ENCODE peak calls at places on chromosomes 3 and 15, in ten cellular contexts. Z is epithelial cell of esophagus, J is tibial nerve, M is PC-3, S is pancreas, F is IMR-90, W is HCT116, P is brain microvascular endothelial cell, D is foreskin fibroblast, O is A549. K is an unnamed sample.

GRCh38 chr3:36643192-36643591 is 121.2 kb downstream of the DCLK3 start:
- DNase-seq in Z (no peak), J (no peak), M (no peak), S (no peak), F (no peak), W (no peak), P (no peak), D (no peak), O (no peak), K (no peak)

GRCh38 chr15:44735482-44736260 is 657 bp upstream of the TRIM69 start:
- DNase-seq in Z (no peak), J (peak), M (no peak), S (no peak), F (peak), W (no peak), P (no peak), D (peak), O (no peak), K (peak)

GRCh38 chr3:128999104-128999503 is 2.0 kb upstream of the EFCC1 start:
- DNase-seq in Z (no peak), J (no peak), M (no peak), S (no peak), F (no peak), W (no peak), P (no peak), D (no peak), O (no peak), K (no peak)

GRCh38 chr3:14258906-14259904 is 80.6 kb downstream of the LSM3 start:
- DNase-seq in Z (no peak), J (no peak), M (no peak), S (no peak), F (no peak), W (no peak), P (no peak), D (no peak), O (no peak), K (no peak)

GRCh38 chr3:187913617-187914033 is 168.4 kb upstream of the BCL6 start:
- DNase-seq in Z (peak), J (no peak), M (peak), S (no peak), F (peak), W (no peak), P (peak), D (peak), O (peak), K (peak)

GRCh38 chr15:43775411-43775965 is 1.3 kb downstream of the ELL3 start:
- DNase-seq in Z (peak), J (no peak), M (peak), S (peak), F (peak), W (peak), P (peak), D (peak), O (peak), K (peak)

GRCh38 chr15:71747128-71748083 is 62.9 kb upstream of the NR2E3 start:
- DNase-seq in Z (peak), J (no peak), M (peak), S (no peak), F (peak), W (peak), P (peak), D (peak), O (peak), K (peak)

GRCh38 chr15:52303093-52303772 is 7.6 kb upstream of the MYO5C start:
- DNase-seq in Z (no peak), J (no peak), M (no peak), S (no peak), F (no peak), W (no peak), P (no peak), D (no peak), O (no peak), K (no peak)

GRCh38 chr3:97235179-97235578 is 420.8 kb downstream of the EPHA6 start:
- DNase-seq in Z (peak), J (no peak), M (no peak), S (no peak), F (no peak), W (no peak), P (no peak), D (no peak), O (no peak), K (no peak)

DNA sequence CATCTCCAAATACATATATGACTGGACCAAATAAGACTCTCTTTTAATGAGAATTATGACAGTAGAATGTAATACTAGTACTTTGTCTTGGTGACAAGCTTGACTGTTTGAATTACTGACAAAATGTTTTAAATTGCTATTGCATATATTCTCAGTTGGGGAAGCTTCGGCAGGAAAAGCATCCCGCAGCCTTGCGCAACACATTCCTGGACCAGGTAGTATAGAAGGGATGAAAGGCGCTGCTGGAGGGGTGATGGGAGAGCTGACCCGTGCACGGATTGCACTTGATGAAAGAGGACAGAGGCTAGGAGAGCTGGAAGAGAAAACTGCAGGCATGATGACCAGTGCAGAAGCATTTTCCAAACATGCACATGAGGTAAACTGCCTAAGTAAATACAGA is 127.6 kb downstream of the POLQ start:
- DNase-seq in Z (no peak), J (no peak), M (no peak), S (no peak), F (no peak), W (no peak), P (no peak), D (no peak), O (no peak), K (no peak)
- TF ChIP-seq CTCF in Z (no peak), J (no peak), M (no peak), S (no peak), F (no peak), W (no peak), P (no peak), D (no peak), O (no peak), K (no peak)

GRCh38 chr3:139326131-139326530 is 17.7 kb upstream of the MRPS22 start:
- DNase-seq in Z (no peak), J (no peak), M (no peak), S (no peak), F (no peak), W (no peak), P (no peak), D (no peak), O (no peak), K (no peak)

GRCh38 chr3:139325551-139325950 is 18.3 kb upstream of the MRPS22 start:
- DNase-seq in Z (no peak), J (no peak), M (no peak), S (peak), F (no peak), W (no peak), P (no peak), D (no peak), O (no peak), K (no peak)

GRCh38 chr3:139323146-139323545 is 20.7 kb upstream of the MRPS22 start:
- DNase-seq in Z (no peak), J (no peak), M (no peak), S (no peak), F (no peak), W (no peak), P (no peak), D (no peak), O (no peak), K (no peak)

GRCh38 chr3:139322346-139322745 is 21.5 kb upstream of the MRPS22 start:
- DNase-seq in Z (no peak), J (no peak), M (no peak), S (no peak), F (no peak), W (no peak), P (no peak), D (no peak), O (no peak), K (no peak)

DNA sequence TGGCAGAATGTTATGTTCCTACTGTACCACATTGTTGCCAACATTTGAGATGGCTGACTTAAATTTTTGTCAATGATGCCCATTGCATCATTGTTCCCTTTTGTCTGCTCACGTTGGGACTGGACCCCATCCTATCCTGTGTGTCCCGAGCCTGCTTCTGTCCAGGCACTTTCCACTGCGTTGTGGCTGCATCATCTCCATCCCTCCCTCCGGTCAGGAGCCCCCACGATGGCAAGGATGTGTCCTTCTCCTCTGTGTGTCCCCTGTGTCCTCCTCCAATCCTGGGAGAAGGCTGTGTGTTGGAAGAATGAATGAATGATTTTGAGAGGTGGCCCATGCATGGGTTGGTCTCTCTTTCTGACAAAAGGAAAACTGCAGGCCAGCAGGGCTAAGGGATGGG is 19.4 kb upstream of the MRPS22 start:
- DNase-seq in Z (no peak), J (no peak), M (no peak), S (no peak), F (no peak), W (no peak), P (no peak), D (no peak), O (no peak), K (no peak)
- H3K4me3 ChIP-seq in Z (no peak), J (no peak), M (no peak), S (no peak), F (no peak), W (no peak), P (no peak), D (no peak), O (no peak), K (no peak)

DNA sequence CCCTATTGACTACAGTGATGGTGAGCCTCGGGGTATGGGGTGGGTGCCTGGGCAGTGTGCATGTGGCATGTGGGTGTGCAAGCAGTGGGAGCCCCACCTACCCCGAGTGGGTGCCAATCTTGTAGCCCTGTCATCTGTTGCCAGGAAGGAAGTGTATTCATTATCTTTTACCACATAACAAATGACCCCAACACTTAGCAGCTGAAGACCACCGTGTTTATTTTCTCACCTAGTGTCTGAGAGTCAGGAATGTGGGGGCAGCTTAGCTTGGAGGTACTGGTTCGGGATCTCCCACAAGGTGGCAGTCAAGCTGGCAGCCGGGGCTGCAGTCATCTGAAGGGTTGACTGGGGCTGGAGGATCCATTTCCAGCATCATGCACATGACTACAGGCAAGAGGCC is 21.7 kb downstream of the XYLB start:
- DNase-seq in Z (no peak), J (no peak), M (peak), S (no peak), F (no peak), W (no peak), P (no peak), D (no peak), O (no peak), K (no peak)
- TF ChIP-seq CTCF in Z (no peak), J (no peak), M (peak), S (no peak), F (no peak), W (no peak), P (peak), D (no peak), O (peak), K (peak)

GRCh38 chr15:26971303-26972018 is 480 bp downstream of the GABRG3 start:
- DNase-seq in Z (no peak), J (no peak), M (no peak), S (no peak), F (no peak), W (no peak), P (no peak), D (no peak), O (no peak), K (no peak)
- H3K4me3 ChIP-seq in Z (no peak), J (peak), M (peak), S (no peak), F (no peak), W (no peak), P (peak), D (no peak), O (peak), K (no peak)

DNA sequence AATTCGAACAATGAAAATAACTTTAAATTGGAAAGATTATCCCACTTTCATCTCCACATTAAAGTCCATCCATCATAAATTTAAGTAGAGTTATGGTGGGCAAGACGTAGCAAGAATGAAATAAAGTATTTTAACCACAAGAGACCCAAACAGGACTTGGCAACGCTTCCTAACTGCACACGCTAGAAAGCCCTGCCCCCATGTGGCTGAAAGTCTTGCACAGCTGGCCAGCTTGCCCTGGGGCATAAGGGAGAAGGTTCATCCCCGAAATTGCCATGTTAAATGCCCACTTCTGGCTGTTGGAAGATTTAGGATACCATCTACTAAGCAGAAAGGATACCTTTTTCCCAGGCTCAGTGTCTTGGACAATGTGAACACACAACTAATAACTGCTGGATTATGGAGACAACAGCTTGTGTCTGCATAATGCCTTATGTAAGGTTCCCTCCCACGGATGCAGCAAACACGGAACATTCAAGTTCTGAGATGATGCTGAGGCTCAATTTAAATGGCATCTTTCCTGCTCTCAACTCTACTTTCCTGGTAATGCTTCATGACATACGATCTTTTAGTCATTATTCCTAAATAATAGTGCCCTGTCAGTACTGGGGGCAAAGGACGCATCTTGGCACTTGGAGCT is 116.6 kb upstream of the TJP1 start:
- DNase-seq in Z (peak), J (no peak), M (peak), S (no peak), F (peak), W (no peak), P (no peak), D (peak), O (no peak), K (no peak)
- TF ChIP-seq CTCF in Z (peak), J (peak), M (peak), S (no peak), F (peak), W (no peak), P (peak), D (no peak), O (peak), K (peak)

DNA sequence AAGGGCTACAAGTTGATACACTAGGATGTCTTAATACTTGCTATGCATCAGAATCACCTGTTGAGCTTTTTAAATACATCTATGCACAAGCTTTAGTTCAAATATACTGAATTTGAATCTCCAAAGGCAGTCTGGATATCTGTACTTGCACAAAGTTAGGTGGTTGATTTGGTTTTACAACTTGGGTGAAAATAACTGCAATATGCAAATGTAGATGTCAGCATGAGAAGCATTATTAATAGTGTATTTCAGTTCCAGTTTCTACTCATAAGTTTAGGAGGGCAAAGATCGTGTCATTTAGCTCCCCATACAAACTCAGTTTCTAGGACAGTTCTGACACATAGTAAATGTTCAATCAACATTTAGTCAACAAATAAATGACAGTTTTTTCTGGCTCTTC is 25.6 kb downstream of the IQCB1 start:
- DNase-seq in Z (no peak), J (no peak), M (no peak), S (no peak), F (no peak), W (no peak), P (no peak), D (no peak), O (no peak), K (no peak)
- H3K4me3 ChIP-seq in Z (no peak), J (no peak), M (no peak), S (no peak), F (no peak), W (no peak), P (no peak), D (no peak), O (no peak), K (no peak)

GRCh38 chr3:32844914-32845313 is 27.1 kb downstream of the TRIM71 start:
- DNase-seq in Z (no peak), J (no peak), M (peak), S (no peak), F (no peak), W (no peak), P (no peak), D (no peak), O (no peak), K (no peak)
- TF ChIP-seq CTCF in Z (no peak), J (no peak), M (no peak), S (no peak), F (no peak), W (no peak), P (no peak), D (no peak), O (no peak), K (no peak)

K was measured in cardiac fibroblast.